ENCODE peak calls at places on chromosomes 11 and 22, in nine cellular contexts. One of them, this sample, is unnamed.

GRCh38 chr22:29306175-29306829 is at the start of gene GAS2L1:
- DNase-seq in OCI-LY7: peak; percentile 55
- DNase-seq in SK-N-SH: peak; percentile 96
- DNase-seq in CD4-positive, CD25-positive, alpha-beta regulatory T cell: no peak
- DNase-seq in tibial artery: peak; percentile 91
- DNase-seq in left ventricle myocardium inferior: peak; percentile 90
- DNase-seq in A549: peak; percentile 76
- DNase-seq in cardiac muscle cell: peak; percentile 88
- DNase-seq in tibial nerve: peak; percentile 68
- DNase-seq in this sample: peak; percentile 94

GRCh38 chr22:34010259-34010658 is 90.0 kb upstream of the LARGE1 start:
- DNase-seq in OCI-LY7: no peak
- DNase-seq in SK-N-SH: no peak
- DNase-seq in CD4-positive, CD25-positive, alpha-beta regulatory T cell: no peak
- DNase-seq in tibial artery: no peak
- DNase-seq in left ventricle myocardium inferior: no peak
- DNase-seq in A549: no peak
- DNase-seq in cardiac muscle cell: no peak
- DNase-seq in tibial nerve: no peak
- DNase-seq in this sample: no peak

GRCh38 chr11:34345012-34345804 is 12.6 kb downstream of the ABTB2 start:
- DNase-seq in OCI-LY7: no peak
- DNase-seq in SK-N-SH: no peak
- DNase-seq in CD4-positive, CD25-positive, alpha-beta regulatory T cell: no peak
- DNase-seq in tibial artery: no peak
- DNase-seq in left ventricle myocardium inferior: peak; percentile 42
- DNase-seq in A549: peak; percentile 90
- DNase-seq in cardiac muscle cell: peak; percentile 77
- DNase-seq in tibial nerve: peak; percentile 41
- DNase-seq in this sample: peak; percentile 80

GRCh38 chr22:29787371-29787980 is 20.3 kb downstream of the UQCR10 start:
- DNase-seq in OCI-LY7: no peak
- DNase-seq in SK-N-SH: no peak
- DNase-seq in CD4-positive, CD25-positive, alpha-beta regulatory T cell: no peak
- DNase-seq in tibial artery: no peak
- DNase-seq in left ventricle myocardium inferior: no peak
- DNase-seq in A549: no peak
- DNase-seq in cardiac muscle cell: no peak
- DNase-seq in tibial nerve: no peak
- DNase-seq in this sample: no peak

GRCh38 chr22:24996420-24996952 is 44.0 kb downstream of the KIAA1671 start:
- DNase-seq in OCI-LY7: no peak
- DNase-seq in SK-N-SH: peak; percentile 44
- DNase-seq in CD4-positive, CD25-positive, alpha-beta regulatory T cell: no peak
- DNase-seq in tibial artery: no peak
- DNase-seq in left ventricle myocardium inferior: no peak
- DNase-seq in A549: peak; percentile 63
- DNase-seq in cardiac muscle cell: peak; percentile 45
- DNase-seq in tibial nerve: no peak
- DNase-seq in this sample: no peak

GRCh38 chr22:35229865-35230264 is 27.4 kb upstream of the HMGXB4 start:
- DNase-seq in OCI-LY7: no peak
- DNase-seq in SK-N-SH: no peak
- DNase-seq in CD4-positive, CD25-positive, alpha-beta regulatory T cell: no peak
- DNase-seq in tibial artery: no peak
- DNase-seq in left ventricle myocardium inferior: no peak
- DNase-seq in A549: no peak
- DNase-seq in cardiac muscle cell: no peak
- DNase-seq in tibial nerve: no peak
- DNase-seq in this sample: no peak

GRCh38 chr22:30720263-30720837 is 25.7 kb downstream of the OSBP2 start:
- DNase-seq in OCI-LY7: no peak
- DNase-seq in SK-N-SH: no peak
- DNase-seq in CD4-positive, CD25-positive, alpha-beta regulatory T cell: no peak
- DNase-seq in tibial artery: no peak
- DNase-seq in left ventricle myocardium inferior: no peak
- DNase-seq in A549: no peak
- DNase-seq in cardiac muscle cell: no peak
- DNase-seq in tibial nerve: no peak
- DNase-seq in this sample: peak; percentile 33

GRCh38 chr11:58784995-58785394 is 53.3 kb upstream of the GLYAT start:
- DNase-seq in OCI-LY7: no peak
- DNase-seq in SK-N-SH: no peak
- DNase-seq in CD4-positive, CD25-positive, alpha-beta regulatory T cell: no peak
- DNase-seq in tibial artery: no peak
- DNase-seq in left ventricle myocardium inferior: no peak
- DNase-seq in A549: no peak
- DNase-seq in cardiac muscle cell: no peak
- DNase-seq in tibial nerve: no peak
- DNase-seq in this sample: no peak

GRCh38 chr11:8605956-8606355 is 11.9 kb upstream of the STK33 start:
- DNase-seq in OCI-LY7: no peak
- DNase-seq in SK-N-SH: no peak
- DNase-seq in CD4-positive, CD25-positive, alpha-beta regulatory T cell: no peak
- DNase-seq in tibial artery: no peak
- DNase-seq in left ventricle myocardium inferior: no peak
- DNase-seq in A549: no peak
- DNase-seq in cardiac muscle cell: no peak
- DNase-seq in tibial nerve: no peak
- DNase-seq in this sample: no peak

GRCh38 chr11:106281455-106282173 is 204.2 kb downstream of the AASDHPPT start:
- DNase-seq in OCI-LY7: no peak
- DNase-seq in SK-N-SH: no peak
- DNase-seq in CD4-positive, CD25-positive, alpha-beta regulatory T cell: no peak
- DNase-seq in tibial artery: no peak
- DNase-seq in left ventricle myocardium inferior: no peak
- DNase-seq in A549: peak; percentile 34
- DNase-seq in cardiac muscle cell: peak; percentile 81
- DNase-seq in tibial nerve: no peak
- DNase-seq in this sample: no peak

GRCh38 chr22:26585104-26585790 is 4.7 kb downstream of the TPST2 start:
- DNase-seq in OCI-LY7: no peak
- DNase-seq in SK-N-SH: peak; percentile 53
- DNase-seq in CD4-positive, CD25-positive, alpha-beta regulatory T cell: no peak
- DNase-seq in tibial artery: peak; percentile 78
- DNase-seq in left ventricle myocardium inferior: peak; percentile 78
- DNase-seq in A549: peak; percentile 22
- DNase-seq in cardiac muscle cell: peak; percentile 82
- DNase-seq in tibial nerve: no peak
- DNase-seq in this sample: peak; percentile 74

GRCh38 chr22:45268167-45268957 is 16.4 kb upstream of the UPK3A start:
- DNase-seq in OCI-LY7: no peak
- DNase-seq in SK-N-SH: peak; percentile 94
- DNase-seq in CD4-positive, CD25-positive, alpha-beta regulatory T cell: peak; percentile 39
- DNase-seq in tibial artery: no peak
- DNase-seq in left ventricle myocardium inferior: no peak
- DNase-seq in A549: no peak
- DNase-seq in cardiac muscle cell: peak; percentile 21
- DNase-seq in tibial nerve: no peak
- DNase-seq in this sample: no peak

GRCh38 chr22:28442951-28443876 is 236.4 kb downstream of the TTC28 start:
- DNase-seq in OCI-LY7: peak; percentile 1
- DNase-seq in SK-N-SH: peak; percentile 66
- DNase-seq in CD4-positive, CD25-positive, alpha-beta regulatory T cell: no peak
- DNase-seq in tibial artery: peak; percentile 82
- DNase-seq in left ventricle myocardium inferior: peak; percentile 60
- DNase-seq in A549: no peak
- DNase-seq in cardiac muscle cell: peak; percentile 87
- DNase-seq in tibial nerve: peak; percentile 50
- DNase-seq in this sample: peak; percentile 77

GRCh38 chr22:45451988-45452387 is 38.5 kb downstream of the RIBC2 start:
- DNase-seq in OCI-LY7: no peak
- DNase-seq in SK-N-SH: no peak
- DNase-seq in CD4-positive, CD25-positive, alpha-beta regulatory T cell: no peak
- DNase-seq in tibial artery: no peak
- DNase-seq in left ventricle myocardium inferior: no peak
- DNase-seq in A549: no peak
- DNase-seq in cardiac muscle cell: no peak
- DNase-seq in tibial nerve: no peak
- DNase-seq in this sample: no peak

GRCh38 chr22:35313311-35314121 is 13.8 kb downstream of the TOM1 start:
- DNase-seq in OCI-LY7: no peak
- DNase-seq in SK-N-SH: no peak
- DNase-seq in CD4-positive, CD25-positive, alpha-beta regulatory T cell: no peak
- DNase-seq in tibial artery: peak; percentile 70
- DNase-seq in left ventricle myocardium inferior: peak; percentile 70
- DNase-seq in A549: peak; percentile 53
- DNase-seq in cardiac muscle cell: peak; percentile 76
- DNase-seq in tibial nerve: peak; percentile 9
- DNase-seq in this sample: peak; percentile 77

GRCh38 chr22:37019309-37020191 is at the start of the genes MPST and TST:
- DNase-seq in OCI-LY7: peak; percentile 86
- DNase-seq in SK-N-SH: peak; percentile 97
- DNase-seq in CD4-positive, CD25-positive, alpha-beta regulatory T cell: peak; percentile 19
- DNase-seq in tibial artery: peak; percentile 91
- DNase-seq in left ventricle myocardium inferior: peak; percentile 83
- DNase-seq in A549: peak; percentile 63
- DNase-seq in cardiac muscle cell: peak; percentile 77
- DNase-seq in tibial nerve: peak; percentile 67
- DNase-seq in this sample: peak; percentile 93

GRCh38 chr11:32466279-32466915 is 31.1 kb upstream of the WT1 start:
- DNase-seq in OCI-LY7: no peak
- DNase-seq in SK-N-SH: no peak
- DNase-seq in CD4-positive, CD25-positive, alpha-beta regulatory T cell: no peak
- DNase-seq in tibial artery: no peak
- DNase-seq in left ventricle myocardium inferior: no peak
- DNase-seq in A549: no peak
- DNase-seq in cardiac muscle cell: peak; percentile 82
- DNase-seq in tibial nerve: no peak
- DNase-seq in this sample: no peak

GRCh38 chr11:115505165-115505564 is 950 bp upstream of the CADM1 start:
- DNase-seq in OCI-LY7: no peak
- DNase-seq in SK-N-SH: peak; percentile 20
- DNase-seq in CD4-positive, CD25-positive, alpha-beta regulatory T cell: no peak
- DNase-seq in tibial artery: no peak
- DNase-seq in left ventricle myocardium inferior: no peak
- DNase-seq in A549: no peak
- DNase-seq in cardiac muscle cell: no peak
- DNase-seq in tibial nerve: no peak
- DNase-seq in this sample: no peak

GRCh38 chr22:47423861-47424820 is 661.7 kb downstream of the TBC1D22A start:
- DNase-seq in OCI-LY7: no peak
- DNase-seq in SK-N-SH: no peak
- DNase-seq in CD4-positive, CD25-positive, alpha-beta regulatory T cell: no peak
- DNase-seq in tibial artery: no peak
- DNase-seq in left ventricle myocardium inferior: no peak
- DNase-seq in A549: no peak
- DNase-seq in cardiac muscle cell: no peak
- DNase-seq in tibial nerve: no peak
- DNase-seq in this sample: peak; percentile 39
- H3K9me3 ChIP-seq in OCI-LY7: no peaks in the 10 kb centered on the region
- H3K9me3 ChIP-seq in SK-N-SH: no peaks in the 10 kb centered on the region
- H3K9me3 ChIP-seq in CD4-positive, CD25-positive, alpha-beta regulatory T cell: no peaks in the 10 kb centered on the region
- H3K9me3 ChIP-seq in tibial artery: no peaks in the 10 kb centered on the region
- H3K9me3 ChIP-seq in left ventricle myocardium inferior: peaks cover 12% of the 10 kb centered on the region
- H3K9me3 ChIP-seq in A549: no peaks in the 10 kb centered on the region
- H3K9me3 ChIP-seq in cardiac muscle cell: no peaks in the 10 kb centered on the region
- H3K9me3 ChIP-seq in tibial nerve: peaks cover under 1% of the 10 kb centered on the region
- H3K9me3 ChIP-seq in this sample: no peaks in the 10 kb centered on the region

DNA sequence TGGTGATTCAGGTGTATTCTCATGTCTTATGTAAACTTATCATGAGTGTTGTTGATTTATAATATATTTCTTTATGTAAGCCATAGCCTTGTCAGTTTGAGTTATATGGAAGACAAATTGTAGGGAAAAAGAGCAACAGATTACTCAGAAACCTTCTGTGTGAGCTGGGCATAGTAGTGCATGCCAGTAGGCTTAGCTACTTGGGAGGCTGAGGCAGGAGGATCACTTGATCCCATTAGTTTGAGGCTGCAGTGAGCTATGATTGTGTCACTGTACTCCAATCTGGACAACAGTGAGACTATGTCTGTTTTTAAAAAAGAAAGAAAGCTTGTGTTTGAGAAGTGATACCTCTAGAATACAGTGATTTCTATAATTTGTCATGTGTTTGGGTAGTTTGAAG is 2.2 kb upstream of the RAB30 start:
- DNase-seq in OCI-LY7: no peak
- DNase-seq in SK-N-SH: no peak
- DNase-seq in CD4-positive, CD25-positive, alpha-beta regulatory T cell: no peak
- DNase-seq in tibial artery: no peak
- DNase-seq in left ventricle myocardium inferior: no peak
- DNase-seq in A549: no peak
- DNase-seq in cardiac muscle cell: no peak
- DNase-seq in tibial nerve: no peak
- DNase-seq in this sample: no peak
- H3K4me3 ChIP-seq in OCI-LY7: peak overlapping the region; percentile 86
- H3K4me3 ChIP-seq in SK-N-SH: no peak overlapping the region
- H3K4me3 ChIP-seq in CD4-positive, CD25-positive, alpha-beta regulatory T cell: peak overlapping the region; percentile 87
- H3K4me3 ChIP-seq in tibial artery: no peak overlapping the region
- H3K4me3 ChIP-seq in left ventricle myocardium inferior: peak overlapping the region; percentile 81
- H3K4me3 ChIP-seq in A549: no peak overlapping the region
- H3K4me3 ChIP-seq in cardiac muscle cell: no peak overlapping the region
- H3K4me3 ChIP-seq in tibial nerve: no peak overlapping the region
- H3K4me3 ChIP-seq in this sample: no peak overlapping the region

GRCh38 chr22:48505891-48506290 is 1321.8 kb downstream of the BRD1 start:
- DNase-seq in OCI-LY7: no peak
- DNase-seq in SK-N-SH: no peak
- DNase-seq in CD4-positive, CD25-positive, alpha-beta regulatory T cell: no peak
- DNase-seq in tibial artery: no peak
- DNase-seq in left ventricle myocardium inferior: no peak
- DNase-seq in A549: no peak
- DNase-seq in cardiac muscle cell: no peak
- DNase-seq in tibial nerve: no peak
- DNase-seq in this sample: no peak

GRCh38 chr22:48506506-48507145 is 1321.0 kb downstream of the BRD1 start:
- DNase-seq in OCI-LY7: no peak
- DNase-seq in SK-N-SH: no peak
- DNase-seq in CD4-positive, CD25-positive, alpha-beta regulatory T cell: no peak
- DNase-seq in tibial artery: no peak
- DNase-seq in left ventricle myocardium inferior: no peak
- DNase-seq in A549: no peak
- DNase-seq in cardiac muscle cell: no peak
- DNase-seq in tibial nerve: no peak
- DNase-seq in this sample: no peak

GRCh38 chr22:48507171-48507570 is 1320.5 kb downstream of the BRD1 start:
- DNase-seq in OCI-LY7: no peak
- DNase-seq in SK-N-SH: no peak
- DNase-seq in CD4-positive, CD25-positive, alpha-beta regulatory T cell: no peak
- DNase-seq in tibial artery: no peak
- DNase-seq in left ventricle myocardium inferior: no peak
- DNase-seq in A549: no peak
- DNase-seq in cardiac muscle cell: no peak
- DNase-seq in tibial nerve: no peak
- DNase-seq in this sample: no peak

GRCh38 chr22:48510599-48510998 is 1317.1 kb downstream of the BRD1 start:
- DNase-seq in OCI-LY7: no peak
- DNase-seq in SK-N-SH: no peak
- DNase-seq in CD4-positive, CD25-positive, alpha-beta regulatory T cell: no peak
- DNase-seq in tibial artery: no peak
- DNase-seq in left ventricle myocardium inferior: no peak
- DNase-seq in A549: no peak
- DNase-seq in cardiac muscle cell: no peak
- DNase-seq in tibial nerve: no peak
- DNase-seq in this sample: no peak

GRCh38 chr22:48507595-48508350 is 1319.9 kb downstream of the BRD1 start:
- DNase-seq in OCI-LY7: no peak
- DNase-seq in SK-N-SH: no peak
- DNase-seq in CD4-positive, CD25-positive, alpha-beta regulatory T cell: no peak
- DNase-seq in tibial artery: no peak
- DNase-seq in left ventricle myocardium inferior: no peak
- DNase-seq in A549: no peak
- DNase-seq in cardiac muscle cell: no peak
- DNase-seq in tibial nerve: no peak
- DNase-seq in this sample: no peak
- H3K9me3 ChIP-seq in OCI-LY7: no peaks in the 10 kb centered on the region
- H3K9me3 ChIP-seq in SK-N-SH: no peaks in the 10 kb centered on the region
- H3K9me3 ChIP-seq in CD4-positive, CD25-positive, alpha-beta regulatory T cell: no peaks in the 10 kb centered on the region
- H3K9me3 ChIP-seq in tibial artery: no peaks in the 10 kb centered on the region
- H3K9me3 ChIP-seq in left ventricle myocardium inferior: no peaks in the 10 kb centered on the region
- H3K9me3 ChIP-seq in A549: no peaks in the 10 kb centered on the region
- H3K9me3 ChIP-seq in cardiac muscle cell: no peaks in the 10 kb centered on the region
- H3K9me3 ChIP-seq in tibial nerve: no peaks in the 10 kb centered on the region
- H3K9me3 ChIP-seq in this sample: no peaks in the 10 kb centered on the region

GRCh38 chr11:46977940-46978595 is 41.5 kb downstream of the CSTPP1 start:
- DNase-seq in OCI-LY7: no peak
- DNase-seq in SK-N-SH: no peak
- DNase-seq in CD4-positive, CD25-positive, alpha-beta regulatory T cell: no peak
- DNase-seq in tibial artery: no peak
- DNase-seq in left ventricle myocardium inferior: no peak
- DNase-seq in A549: peak; percentile 53
- DNase-seq in cardiac muscle cell: no peak
- DNase-seq in tibial nerve: no peak
- DNase-seq in this sample: no peak
- H3K4me3 ChIP-seq in OCI-LY7: no peak overlapping the region
- H3K4me3 ChIP-seq in SK-N-SH: no peak overlapping the region
- H3K4me3 ChIP-seq in CD4-positive, CD25-positive, alpha-beta regulatory T cell: no peak overlapping the region
- H3K4me3 ChIP-seq in tibial artery: no peak overlapping the region
- H3K4me3 ChIP-seq in left ventricle myocardium inferior: no peak overlapping the region
- H3K4me3 ChIP-seq in A549: no peak overlapping the region
- H3K4me3 ChIP-seq in cardiac muscle cell: no peak overlapping the region
- H3K4me3 ChIP-seq in tibial nerve: no peak overlapping the region
- H3K4me3 ChIP-seq in this sample: no peak overlapping the region

This sample was measured in aorta.